ENCODE peak calls at places on chromosome 21, in seven cellular contexts. J is NCI-H2081 treated with DMSO at 0.1 percent for 48 hours; O is mesothelial cell of epicardium; X is activated CD8-positive, alpha-beta memory T cell treated with anti-CD3 and anti-CD28 coated beads, Interleukin-2, amount 50 U/mL, for 48 hours; T is NCI-H1092 treated with DMSO at 0.1 percent for 48 hours; B is endodermal cell; N is fibroblast of lung. L is an unnamed sample.

GRCh38 chr21:31293986-31294385 is 50.1 kb downstream of the TIAM1 start:
- DNase-seq in J (no peak), O (no peak), X (peak), T (no peak), B (no peak), N (peak), L (no peak)

GRCh38 chr21:43926196-43926595 is 61.2 kb downstream of the AGPAT3 start:
- DNase-seq in J (no peak), O (no peak), X (no peak), T (no peak), B (no peak), N (no peak), L (no peak)

GRCh38 chr21:22842875-22843274 is 1844.7 kb downstream of the NCAM2 start:
- DNase-seq in J (no peak), O (no peak), X (no peak), T (no peak), B (peak), N (no peak), L (no peak)

GRCh38 chr21:46599251-46599572 is 5.7 kb downstream of the S100B start:
- DNase-seq in J (no peak), O (no peak), X (no peak), T (no peak), B (no peak), N (peak), L (no peak)

GRCh38 chr21:27953328-27954045 is 986.6 kb upstream of the ADAMTS5 start:
- DNase-seq in J (no peak), O (no peak), X (no peak), T (no peak), B (no peak), N (no peak), L (no peak)

GRCh38 chr21:39006653-39007417 is 176.4 kb downstream of the PSMG1 start:
- DNase-seq in J (no peak), O (no peak), X (no peak), T (no peak), B (no peak), N (peak), L (no peak)

GRCh38 chr21:25385912-25386474 is 221.3 kb downstream of the MRPL39 start:
- DNase-seq in J (peak), O (no peak), X (no peak), T (peak), B (peak), N (peak), L (peak)

GRCh38 chr21:45427331-45428271 is 22.6 kb downstream of the COL18A1 start:
- DNase-seq in J (no peak), O (no peak), X (no peak), T (no peak), B (peak), N (peak), L (no peak)

GRCh38 chr21:36964832-36965719 is 1.4 kb downstream of the HLCS start:
- DNase-seq in J (no peak), O (no peak), X (no peak), T (no peak), B (no peak), N (peak), L (no peak)

GRCh38 chr21:35075546-35075945 is 26.4 kb upstream of the RUNX1 start:
- DNase-seq in J (no peak), O (no peak), X (no peak), T (no peak), B (no peak), N (peak), L (no peak)

GRCh38 chr21:35932232-35932911 is 128.0 kb downstream of the SETD4 start:
- DNase-seq in J (no peak), O (no peak), X (no peak), T (peak), B (no peak), N (peak), L (no peak)

GRCh38 chr21:37193676-37194075 is 73.5 kb downstream of the VPS26C start:
- DNase-seq in J (no peak), O (no peak), X (no peak), T (no peak), B (no peak), N (no peak), L (no peak)

GRCh38 chr21:16071082-16071481 is 341.3 kb downstream of the USP25 start:
- DNase-seq in J (no peak), O (no peak), X (no peak), T (peak), B (no peak), N (peak), L (no peak)

L was measured in NCI-H1694.